ENCODE peak calls at places on chromosomes 4 and X, in ten cellular contexts. D, L, C, B, J, S, H, Y, W and X are unnamed samples.
A peak's percentile ranks its signal among the peaks of the same experiment; 100 is the strongest.

GRCh38 chr4:168832746-168833575 is 177.1 kb downstream of the CBR4 start:
- DNase-seq in L (no peak), H (peak; percentile 40), S (peak; percentile 41), J (peak; percentile 52), Y (peak; percentile 17), D (peak; percentile 42), C (no peak), B (no peak), W (peak; percentile 81), X (no peak)

GRCh38 chr4:188818300-188818699 is 679.1 kb downstream of the TRIML1 start:
- DNase-seq in B (no peak), C (no peak), J (no peak), H (no peak), D (no peak), Y (no peak), S (no peak), W (no peak), L (no peak), X (no peak)

GRCh38 chr4:94880976-94881375 is 123.2 kb downstream of the BMPR1B start:
- DNase-seq in J (no peak), W (no peak), C (no peak), L (no peak), S (no peak), D (no peak), H (peak; percentile 2), Y (no peak), B (no peak), X (no peak)

GRCh38 chr4:78004270-78004669 is 52.9 kb upstream of the FRAS1 start:
- DNase-seq in L (no peak), H (no peak), B (no peak), C (no peak), D (no peak), W (no peak), S (no peak), J (no peak), Y (no peak), X (no peak)

GRCh38 chrX:41559662-41560061 is 112.5 kb downstream of the NYX start:
- DNase-seq in D (peak; percentile 11), W (no peak), B (no peak), C (no peak), S (no peak), H (peak; percentile 23), J (peak; percentile 24), Y (no peak), L (no peak), X (no peak)

GRCh38 chrX:73127700-73128241 is 48.5 kb upstream of the PABPC1L2A start:
- DNase-seq in H (no peak), B (no peak), D (no peak), L (peak; percentile 14), S (no peak), W (no peak), Y (no peak), C (no peak), J (peak; percentile 3), X (no peak)

GRCh38 chr4:157739237-157739636 is 433.6 kb downstream of the GASK1B start:
- DNase-seq in W (no peak), S (no peak), C (no peak), Y (peak; percentile 2), L (no peak), B (no peak), D (no peak), H (no peak), J (no peak), X (no peak)

GRCh38 chr4:52659016-52659721 is at the start of gene USP46:
- DNase-seq in Y (peak; percentile 58), W (peak; percentile 86), J (peak; percentile 98), L (peak; percentile 61), C (peak; percentile 8), H (peak; percentile 92), B (peak; percentile 69), S (peak; percentile 74), D (peak; percentile 95), X (peak; percentile 57)

GRCh38 chrX:105872921-105873320 is 50.6 kb downstream of the NRK start:
- DNase-seq in S (no peak), Y (no peak), L (no peak), C (no peak), B (no peak), D (no peak), W (no peak), J (no peak), H (no peak), X (no peak)